ENCODE peak calls at places on chromosome 6, in six cellular contexts. Z is ovary, T is A549, U is tibial nerve, V is transverse colon, K is stomach. C is an unnamed sample.

GRCh38 chr6:153001767-153002612 is 519 bp downstream of the MTRF1L start:
- DNase-seq in Z (no peak), T (no peak), U (no peak), V (peak; percentile 10), K (no peak), C (no peak)

GRCh38 chr6:159807150-159807859 is 7.2 kb downstream of the PNLDC1 start:
- DNase-seq in Z (no peak), T (no peak), U (no peak), V (no peak), K (no peak), C (no peak)

GRCh38 chr6:157139054-157139708 is 184.1 kb downstream of the TMEM242 start:
- DNase-seq in Z (no peak), T (peak; percentile 17), U (no peak), V (no peak), K (no peak), C (no peak)

GRCh38 chr6:1838604-1839003 is 228.9 kb downstream of the FOXC1 start:
- DNase-seq in Z (no peak), T (no peak), U (no peak), V (no peak), K (no peak), C (no peak)

GRCh38 chr6:1250489-1251197 is 61.3 kb upstream of the FOXQ1 start:
- DNase-seq in Z (no peak), T (no peak), U (no peak), V (no peak), K (no peak), C (no peak)

GRCh38 chr6:154474636-154475428 is 35.7 kb downstream of the CNKSR3 start:
- DNase-seq in Z (no peak), T (no peak), U (no peak), V (no peak), K (no peak), C (no peak)

GRCh38 chr6:133241088-133241900 is at the start of gene EYA4:
- DNase-seq in Z (peak; percentile 30), T (peak; percentile 41), U (no peak), V (no peak), K (no peak), C (no peak)

GRCh38 chr6:14894105-14894504 is 351.8 kb upstream of the JARID2 start:
- DNase-seq in Z (no peak), T (no peak), U (no peak), V (no peak), K (no peak), C (no peak)

GRCh38 chr6:150627154-150627553 is 27.5 kb downstream of the PLEKHG1 start:
- DNase-seq in Z (no peak), T (no peak), U (no peak), V (no peak), K (no peak), C (no peak)

GRCh38 chr6:87671555-87672029 is 30.4 kb downstream of the AKIRIN2 start:
- DNase-seq in Z (no peak), T (no peak), U (no peak), V (no peak), K (no peak), C (no peak)
- TF ChIP-seq EP300 in Z (no peak), T (no peak), U (no peak), V (no peak), K (no peak), C (no peak)

DNA sequence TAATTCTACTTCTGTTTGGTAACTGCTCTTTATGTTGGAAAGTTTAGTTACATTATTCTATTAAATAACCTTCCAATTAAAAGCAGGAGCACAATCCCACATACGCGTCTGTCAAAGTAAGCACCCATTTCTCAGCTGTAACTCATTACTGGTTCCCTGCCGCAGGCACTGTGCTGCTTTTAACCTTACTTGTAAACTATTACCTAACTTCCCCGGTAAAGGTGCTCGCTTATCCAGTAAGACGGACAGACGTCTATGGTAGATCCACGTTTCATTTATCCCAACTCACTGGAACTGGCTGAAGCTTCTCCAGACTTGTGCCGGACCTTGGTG is 522 bp upstream of the ENPP4 start:
- DNase-seq in Z (no peak), T (no peak), U (no peak), V (no peak), K (no peak), C (no peak)
- H3K4me3 ChIP-seq in Z (peak overlapping the region; percentile 63), T (peak overlapping the region; percentile 44), U (peak overlapping the region; percentile 85), V (peak overlapping the region; percentile 99), K (peak overlapping the region; percentile 61), C (peak overlapping the region; percentile 90)

DNA sequence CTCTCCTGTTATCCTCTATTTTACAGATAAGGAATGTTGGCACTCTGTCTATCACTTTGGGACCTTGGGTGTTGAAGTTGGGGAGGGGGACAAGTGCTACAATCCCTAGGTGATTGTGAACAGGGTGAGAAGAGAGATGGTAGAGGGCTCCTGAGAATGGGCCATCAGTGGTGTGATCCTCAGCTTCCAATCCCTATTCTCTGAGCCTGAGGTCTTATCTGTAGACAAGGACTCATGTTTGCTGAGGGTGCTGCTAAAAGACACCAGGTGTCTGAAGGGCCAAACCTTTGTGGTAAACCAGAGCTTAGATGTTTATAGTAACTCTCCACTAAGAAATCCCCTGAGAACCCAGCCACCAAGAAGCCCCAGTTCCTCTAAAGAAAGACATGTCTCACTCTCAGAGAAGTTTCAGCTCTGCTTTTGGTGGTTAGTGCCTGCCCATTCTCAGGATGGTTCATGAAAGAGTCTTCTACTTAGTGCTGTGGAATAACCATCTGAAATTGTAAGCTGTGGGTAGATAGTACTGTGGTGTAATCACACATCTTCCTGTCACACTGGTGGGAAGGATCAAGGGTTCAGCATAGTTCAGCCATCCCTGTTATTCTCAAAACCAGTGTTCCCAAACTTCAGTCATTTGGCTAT is 58.2 kb upstream of the IL20RA start:
- DNase-seq in Z (no peak), T (no peak), U (no peak), V (no peak), K (no peak), C (no peak)
- TF ChIP-seq POLR2A in Z (no peak), T (no peak), U (no peak), V (no peak), K (no peak), C (no peak)

DNA sequence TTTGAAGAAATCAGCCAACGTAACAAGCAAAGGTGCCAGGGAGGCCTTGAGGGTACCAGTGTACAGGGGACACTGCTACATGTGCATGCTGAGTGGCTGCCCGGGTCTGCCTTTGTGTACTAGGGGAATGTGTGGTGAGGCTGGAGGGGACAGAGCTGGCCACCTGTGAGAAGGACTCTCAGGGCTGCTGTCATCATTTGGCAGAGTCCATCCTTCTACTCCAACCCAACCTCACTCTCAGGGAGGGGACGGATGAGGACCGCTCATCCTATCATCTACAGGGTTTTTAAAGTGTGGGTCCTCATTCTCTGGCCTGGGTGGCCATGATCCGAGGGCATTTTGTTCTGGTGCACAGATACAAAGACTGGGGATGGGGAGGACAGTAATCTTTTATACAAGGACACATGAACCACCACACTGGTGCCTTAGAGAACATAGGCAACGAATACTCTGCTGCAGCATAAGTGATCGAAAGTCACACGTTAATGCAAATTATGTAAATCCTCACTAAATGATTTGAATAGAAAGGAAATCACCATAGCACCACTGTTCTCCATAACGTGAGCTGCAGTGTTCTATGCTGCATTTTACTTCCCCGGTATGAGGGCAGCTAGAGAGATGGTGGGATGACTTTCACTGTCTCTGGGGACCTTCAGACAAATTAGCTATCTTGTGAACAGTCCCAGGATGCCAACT is 181.4 kb downstream of the GMPR start:
- DNase-seq in Z (no peak), T (no peak), U (no peak), V (no peak), K (no peak), C (no peak)
- TF ChIP-seq EP300 in Z (no peak), T (no peak), U (no peak), V (no peak), K (no peak), C (no peak)

GRCh38 chr6:169938262-169938701 is 186.9 kb downstream of the ERMARD start:
- DNase-seq in Z (no peak), T (no peak), U (no peak), V (no peak), K (no peak), C (peak; percentile 70)
- H3K4me3 ChIP-seq in Z (no peak overlapping the region), T (no peak overlapping the region), U (no peak overlapping the region), V (no peak overlapping the region), K (no peak overlapping the region), C (no peak overlapping the region)

DNA sequence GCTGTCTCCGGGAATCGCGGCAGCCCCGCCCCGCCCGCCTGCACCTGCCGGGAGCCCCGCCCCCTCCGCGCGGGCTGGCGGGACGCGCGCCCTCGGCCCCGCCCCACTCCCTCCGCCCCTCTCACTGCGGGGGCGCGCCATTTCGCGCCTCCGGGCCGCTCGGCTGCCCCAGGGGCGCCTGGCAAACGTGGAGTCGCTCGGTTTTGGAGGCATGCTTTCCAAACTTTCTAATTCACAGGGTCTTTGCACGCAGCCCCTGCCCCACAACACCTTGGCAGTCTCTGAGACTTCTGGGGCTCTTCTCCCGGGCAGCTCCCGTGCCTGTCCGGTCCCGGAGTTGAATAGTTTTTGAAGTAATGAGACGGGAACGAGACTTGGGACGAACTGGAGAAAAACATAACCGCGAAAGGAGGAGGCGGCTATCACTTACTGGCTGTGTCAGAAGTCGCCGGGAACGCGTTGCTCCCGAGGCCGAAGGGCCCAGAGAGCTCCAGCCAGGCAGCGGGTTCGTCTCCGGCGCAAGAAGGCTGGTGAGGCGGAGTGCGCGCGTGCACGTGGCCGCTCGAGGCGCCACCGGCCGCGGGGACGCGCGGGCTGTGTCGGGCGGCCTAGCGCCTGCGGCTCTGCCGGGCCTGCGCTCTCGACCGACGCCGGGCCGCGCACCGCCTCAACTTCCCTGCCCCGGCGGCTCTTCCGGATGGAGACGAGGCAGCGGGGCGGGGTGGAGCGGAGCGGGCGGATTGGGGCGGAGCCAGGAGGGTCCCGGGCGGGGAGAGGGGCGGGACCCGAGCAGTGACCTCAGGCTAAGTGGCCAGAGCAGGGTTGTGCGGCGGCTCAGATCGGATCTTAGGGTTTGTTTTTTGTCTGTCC is at the start of gene MCM9:
- DNase-seq in Z (peak; percentile 84), T (peak; percentile 72), U (peak; percentile 73), V (peak; percentile 94), K (peak; percentile 93), C (peak; percentile 97)
- TF ChIP-seq POLR2A in Z (no peak), T (peak; percentile 45), U (peak; percentile 62), V (peak; percentile 48), K (no peak), C (no peak)

DNA sequence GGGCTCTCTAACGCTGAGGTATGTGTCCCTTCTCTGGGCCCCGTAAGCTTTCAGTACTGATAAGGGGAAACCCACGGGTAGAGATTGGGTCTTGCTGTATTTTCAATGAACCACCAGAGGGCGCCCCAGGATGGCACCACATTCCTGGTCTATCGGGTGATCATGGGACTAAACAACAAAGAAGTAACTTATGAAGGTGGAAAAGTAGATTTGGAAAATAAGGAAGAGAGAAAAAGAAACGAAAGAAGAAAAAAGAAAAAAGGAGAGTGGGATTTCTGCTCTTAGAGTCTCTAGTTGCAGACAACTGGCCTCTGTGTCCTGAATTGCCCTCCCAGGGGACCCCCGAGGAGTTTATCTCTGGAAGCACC is 93.8 kb downstream of the GMPR start:
- DNase-seq in Z (peak; percentile 73), T (peak; percentile 59), U (peak; percentile 82), V (peak; percentile 87), K (peak; percentile 87), C (no peak)
- TF ChIP-seq EP300 in Z (no peak), T (no peak), U (no peak), V (no peak), K (no peak), C (no peak)

DNA sequence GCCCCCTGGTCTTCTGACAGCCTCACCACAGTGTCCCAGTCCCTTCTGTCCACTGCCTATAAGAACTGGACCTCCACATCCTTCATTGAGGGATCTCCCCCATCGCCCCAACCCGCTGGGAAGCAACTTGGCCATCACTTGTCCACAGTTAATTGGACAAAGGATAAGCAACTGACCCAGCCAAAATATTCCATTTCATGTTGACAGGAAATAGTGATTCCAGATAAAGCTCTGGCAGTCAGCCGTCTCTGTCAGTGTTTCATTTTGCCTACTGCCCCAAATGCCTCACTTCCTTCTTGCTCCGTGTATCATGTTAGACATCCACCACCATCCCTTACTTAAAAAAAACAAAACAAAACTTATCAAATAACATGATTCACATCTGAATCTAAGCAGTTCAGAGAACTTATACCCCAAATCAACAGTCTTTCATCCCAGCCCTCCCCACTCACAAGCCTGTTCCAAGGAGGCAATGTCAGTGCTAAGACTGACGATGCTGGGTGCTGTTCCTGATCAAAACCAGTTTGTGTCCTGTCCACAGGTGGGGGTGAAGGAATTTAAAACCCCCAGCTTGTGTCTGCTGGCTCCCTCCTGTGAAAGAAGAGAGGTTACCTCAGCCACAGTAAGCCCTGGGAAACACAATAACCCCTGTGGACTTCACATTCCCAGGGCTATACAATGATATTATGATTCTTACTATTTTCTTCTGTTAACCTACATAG is 162.5 kb downstream of the WDR27 start:
- DNase-seq in Z (no peak), T (no peak), U (no peak), V (no peak), K (no peak), C (peak; percentile 74)
- H3K4me3 ChIP-seq in Z (no peak overlapping the region), T (no peak overlapping the region), U (no peak overlapping the region), V (no peak overlapping the region), K (no peak overlapping the region), C (no peak overlapping the region)